ENCODE peak calls at places on chromosomes 16 and 17, in ten cellular contexts. One of them, this sample, is unnamed.

GRCh38 chr16:52434224-52434623 is 112.7 kb downstream of the TOX3 start:
- DNase-seq in lower leg skin: no peak
- DNase-seq in bronchial epithelial cell: no peak
- DNase-seq in adipocyte: no peak
- DNase-seq in NT2/D1: no peak
- DNase-seq in left ventricle myocardium inferior: no peak
- DNase-seq in lung: no peak
- DNase-seq in H1: no peak
- DNase-seq in A549: no peak
- DNase-seq in dorsolateral prefrontal cortex: no peak
- DNase-seq in this sample: no peak

GRCh38 chr16:87550510-87550961 is 51.8 kb upstream of the JPH3 start:
- DNase-seq in lower leg skin: peak
- DNase-seq in bronchial epithelial cell: no peak
- DNase-seq in adipocyte: peak
- DNase-seq in NT2/D1: no peak
- DNase-seq in left ventricle myocardium inferior: peak
- DNase-seq in lung: no peak
- DNase-seq in H1: no peak
- DNase-seq in A549: peak
- DNase-seq in dorsolateral prefrontal cortex: peak
- DNase-seq in this sample: peak

GRCh38 chr17:36600936-36601302 is 464 bp upstream of the MRM1 start:
- DNase-seq in lower leg skin: no peak
- DNase-seq in bronchial epithelial cell: no peak
- DNase-seq in adipocyte: no peak
- DNase-seq in NT2/D1: peak
- DNase-seq in left ventricle myocardium inferior: no peak
- DNase-seq in lung: no peak
- DNase-seq in H1: no peak
- DNase-seq in A549: peak
- DNase-seq in dorsolateral prefrontal cortex: no peak
- DNase-seq in this sample: no peak

GRCh38 chr17:3594056-3594810 is 15.0 kb downstream of the TRPV1 start:
- DNase-seq in lower leg skin: no peak
- DNase-seq in bronchial epithelial cell: peak
- DNase-seq in adipocyte: peak
- DNase-seq in NT2/D1: no peak
- DNase-seq in left ventricle myocardium inferior: peak
- DNase-seq in lung: no peak
- DNase-seq in H1: no peak
- DNase-seq in A549: no peak
- DNase-seq in dorsolateral prefrontal cortex: peak
- DNase-seq in this sample: no peak

GRCh38 chr17:63435681-63436522 is 10.2 kb downstream of the CYB561 start:
- DNase-seq in lower leg skin: no peak
- DNase-seq in bronchial epithelial cell: peak
- DNase-seq in adipocyte: no peak
- DNase-seq in NT2/D1: no peak
- DNase-seq in left ventricle myocardium inferior: no peak
- DNase-seq in lung: no peak
- DNase-seq in H1: no peak
- DNase-seq in A549: no peak
- DNase-seq in dorsolateral prefrontal cortex: no peak
- DNase-seq in this sample: peak

GRCh38 chr16:15887283-15887682 is 1.1 kb downstream of the CEP20 start:
- DNase-seq in lower leg skin: peak
- DNase-seq in bronchial epithelial cell: no peak
- DNase-seq in adipocyte: no peak
- DNase-seq in NT2/D1: no peak
- DNase-seq in left ventricle myocardium inferior: no peak
- DNase-seq in lung: no peak
- DNase-seq in H1: no peak
- DNase-seq in A549: no peak
- DNase-seq in dorsolateral prefrontal cortex: no peak
- DNase-seq in this sample: no peak

GRCh38 chr17:75460295-75460694 is 3.9 kb downstream of the TMEM94 start:
- DNase-seq in lower leg skin: no peak
- DNase-seq in bronchial epithelial cell: no peak
- DNase-seq in adipocyte: peak
- DNase-seq in NT2/D1: no peak
- DNase-seq in left ventricle myocardium inferior: no peak
- DNase-seq in lung: no peak
- DNase-seq in H1: no peak
- DNase-seq in A549: no peak
- DNase-seq in dorsolateral prefrontal cortex: no peak
- DNase-seq in this sample: no peak

GRCh38 chr16:59356709-59357108 is 622.6 kb upstream of the GOT2 start:
- DNase-seq in lower leg skin: no peak
- DNase-seq in bronchial epithelial cell: no peak
- DNase-seq in adipocyte: no peak
- DNase-seq in NT2/D1: no peak
- DNase-seq in left ventricle myocardium inferior: no peak
- DNase-seq in lung: no peak
- DNase-seq in H1: no peak
- DNase-seq in A549: peak
- DNase-seq in dorsolateral prefrontal cortex: no peak
- DNase-seq in this sample: no peak

GRCh38 chr16:79805621-79806020 is 205.1 kb upstream of the MAF start:
- DNase-seq in lower leg skin: no peak
- DNase-seq in bronchial epithelial cell: no peak
- DNase-seq in adipocyte: no peak
- DNase-seq in NT2/D1: peak
- DNase-seq in left ventricle myocardium inferior: no peak
- DNase-seq in lung: no peak
- DNase-seq in H1: no peak
- DNase-seq in A549: no peak
- DNase-seq in dorsolateral prefrontal cortex: no peak
- DNase-seq in this sample: no peak

GRCh38 chr16:2150418-2151187 is 2.2 kb downstream of the RAB26 start:
- DNase-seq in lower leg skin: no peak
- DNase-seq in bronchial epithelial cell: peak
- DNase-seq in adipocyte: no peak
- DNase-seq in NT2/D1: peak
- DNase-seq in left ventricle myocardium inferior: no peak
- DNase-seq in lung: no peak
- DNase-seq in H1: peak
- DNase-seq in A549: peak
- DNase-seq in dorsolateral prefrontal cortex: no peak
- DNase-seq in this sample: peak

GRCh38 chr16:68744744-68745280 is 7.7 kb downstream of the CDH1 start:
- DNase-seq in lower leg skin: no peak
- DNase-seq in bronchial epithelial cell: peak
- DNase-seq in adipocyte: peak
- DNase-seq in NT2/D1: no peak
- DNase-seq in left ventricle myocardium inferior: no peak
- DNase-seq in lung: peak
- DNase-seq in H1: no peak
- DNase-seq in A549: peak
- DNase-seq in dorsolateral prefrontal cortex: no peak
- DNase-seq in this sample: peak

GRCh38 chr16:3587547-3588110 is 10.4 kb upstream of the NLRC3 start:
- DNase-seq in lower leg skin: no peak
- DNase-seq in bronchial epithelial cell: no peak
- DNase-seq in adipocyte: no peak
- DNase-seq in NT2/D1: no peak
- DNase-seq in left ventricle myocardium inferior: no peak
- DNase-seq in lung: no peak
- DNase-seq in H1: no peak
- DNase-seq in A549: no peak
- DNase-seq in dorsolateral prefrontal cortex: no peak
- DNase-seq in this sample: no peak

GRCh38 chr17:32111141-32111771 is 31.0 kb upstream of the RHOT1 start:
- DNase-seq in lower leg skin: no peak
- DNase-seq in bronchial epithelial cell: peak
- DNase-seq in adipocyte: peak
- DNase-seq in NT2/D1: no peak
- DNase-seq in left ventricle myocardium inferior: peak
- DNase-seq in lung: peak
- DNase-seq in H1: peak
- DNase-seq in A549: peak
- DNase-seq in dorsolateral prefrontal cortex: peak
- DNase-seq in this sample: peak

GRCh38 chr17:1645207-1646171 is at the start of gene SCARF1:
- DNase-seq in lower leg skin: no peak
- DNase-seq in bronchial epithelial cell: no peak
- DNase-seq in adipocyte: no peak
- DNase-seq in NT2/D1: no peak
- DNase-seq in left ventricle myocardium inferior: peak
- DNase-seq in lung: no peak
- DNase-seq in H1: no peak
- DNase-seq in A549: no peak
- DNase-seq in dorsolateral prefrontal cortex: no peak
- DNase-seq in this sample: no peak
- H3K4me3 ChIP-seq in lower leg skin: peak
- H3K4me3 ChIP-seq in bronchial epithelial cell: no peak
- H3K4me3 ChIP-seq in adipocyte: no peak
- H3K4me3 ChIP-seq in NT2/D1: no peak
- H3K4me3 ChIP-seq in left ventricle myocardium inferior: peak
- H3K4me3 ChIP-seq in lung: peak
- H3K4me3 ChIP-seq in H1: no peak
- H3K4me3 ChIP-seq in A549: no peak
- H3K4me3 ChIP-seq in dorsolateral prefrontal cortex: peak
- H3K4me3 ChIP-seq in this sample: no peak

DNA sequence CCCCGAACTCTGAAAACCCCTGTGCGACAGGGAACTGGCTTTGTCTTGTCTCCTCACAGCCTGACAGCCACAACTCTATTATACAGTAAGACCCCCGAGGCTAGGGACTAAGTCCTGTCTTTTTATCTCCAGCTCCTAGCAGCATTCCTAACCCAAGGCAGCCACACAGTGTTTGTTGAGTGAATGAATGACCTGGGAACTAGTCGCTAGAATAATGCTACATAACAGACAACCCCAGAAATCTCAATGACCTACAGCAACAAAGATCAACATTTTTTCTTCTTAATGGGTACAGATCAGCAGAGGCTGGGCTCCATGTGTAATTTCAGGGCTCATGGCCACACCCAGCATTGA is 71.4 kb upstream of the TNRC6C start:
- DNase-seq in lower leg skin: no peak
- DNase-seq in bronchial epithelial cell: no peak
- DNase-seq in adipocyte: no peak
- DNase-seq in NT2/D1: no peak
- DNase-seq in left ventricle myocardium inferior: no peak
- DNase-seq in lung: no peak
- DNase-seq in H1: no peak
- DNase-seq in A549: no peak
- DNase-seq in dorsolateral prefrontal cortex: no peak
- DNase-seq in this sample: no peak
- H3K4me3 ChIP-seq in lower leg skin: no peak
- H3K4me3 ChIP-seq in bronchial epithelial cell: no peak
- H3K4me3 ChIP-seq in adipocyte: peak
- H3K4me3 ChIP-seq in NT2/D1: peak
- H3K4me3 ChIP-seq in left ventricle myocardium inferior: peak
- H3K4me3 ChIP-seq in lung: no peak
- H3K4me3 ChIP-seq in H1: peak
- H3K4me3 ChIP-seq in A549: peak
- H3K4me3 ChIP-seq in dorsolateral prefrontal cortex: peak
- H3K4me3 ChIP-seq in this sample: no peak

GRCh38 chr16:27429981-27430441 is 28.0 kb downstream of the IL21R start:
- DNase-seq in lower leg skin: peak
- DNase-seq in bronchial epithelial cell: no peak
- DNase-seq in adipocyte: no peak
- DNase-seq in NT2/D1: no peak
- DNase-seq in left ventricle myocardium inferior: no peak
- DNase-seq in lung: peak
- DNase-seq in H1: no peak
- DNase-seq in A549: no peak
- DNase-seq in dorsolateral prefrontal cortex: no peak
- DNase-seq in this sample: no peak

GRCh38 chr16:27432600-27432957 is 30.6 kb downstream of the IL21R start:
- DNase-seq in lower leg skin: no peak
- DNase-seq in bronchial epithelial cell: peak
- DNase-seq in adipocyte: peak
- DNase-seq in NT2/D1: no peak
- DNase-seq in left ventricle myocardium inferior: no peak
- DNase-seq in lung: peak
- DNase-seq in H1: no peak
- DNase-seq in A549: no peak
- DNase-seq in dorsolateral prefrontal cortex: no peak
- DNase-seq in this sample: no peak

GRCh38 chr16:27431773-27432599 is 30.0 kb downstream of the IL21R start:
- DNase-seq in lower leg skin: peak
- DNase-seq in bronchial epithelial cell: peak
- DNase-seq in adipocyte: no peak
- DNase-seq in NT2/D1: no peak
- DNase-seq in left ventricle myocardium inferior: no peak
- DNase-seq in lung: peak
- DNase-seq in H1: no peak
- DNase-seq in A549: no peak
- DNase-seq in dorsolateral prefrontal cortex: no peak
- DNase-seq in this sample: no peak

GRCh38 chr16:27430512-27430911 is 28.5 kb downstream of the IL21R start:
- DNase-seq in lower leg skin: peak
- DNase-seq in bronchial epithelial cell: no peak
- DNase-seq in adipocyte: no peak
- DNase-seq in NT2/D1: no peak
- DNase-seq in left ventricle myocardium inferior: no peak
- DNase-seq in lung: no peak
- DNase-seq in H1: no peak
- DNase-seq in A549: no peak
- DNase-seq in dorsolateral prefrontal cortex: no peak
- DNase-seq in this sample: no peak

GRCh38 chr16:27430923-27431484 is 29.0 kb downstream of the IL21R start:
- DNase-seq in lower leg skin: peak
- DNase-seq in bronchial epithelial cell: no peak
- DNase-seq in adipocyte: no peak
- DNase-seq in NT2/D1: no peak
- DNase-seq in left ventricle myocardium inferior: no peak
- DNase-seq in lung: peak
- DNase-seq in H1: no peak
- DNase-seq in A549: no peak
- DNase-seq in dorsolateral prefrontal cortex: no peak
- DNase-seq in this sample: no peak
- H3K4me3 ChIP-seq in lower leg skin: no peak
- H3K4me3 ChIP-seq in bronchial epithelial cell: no peak
- H3K4me3 ChIP-seq in adipocyte: no peak
- H3K4me3 ChIP-seq in NT2/D1: no peak
- H3K4me3 ChIP-seq in left ventricle myocardium inferior: no peak
- H3K4me3 ChIP-seq in lung: no peak
- H3K4me3 ChIP-seq in H1: no peak
- H3K4me3 ChIP-seq in A549: no peak
- H3K4me3 ChIP-seq in dorsolateral prefrontal cortex: no peak
- H3K4me3 ChIP-seq in this sample: no peak

DNA sequence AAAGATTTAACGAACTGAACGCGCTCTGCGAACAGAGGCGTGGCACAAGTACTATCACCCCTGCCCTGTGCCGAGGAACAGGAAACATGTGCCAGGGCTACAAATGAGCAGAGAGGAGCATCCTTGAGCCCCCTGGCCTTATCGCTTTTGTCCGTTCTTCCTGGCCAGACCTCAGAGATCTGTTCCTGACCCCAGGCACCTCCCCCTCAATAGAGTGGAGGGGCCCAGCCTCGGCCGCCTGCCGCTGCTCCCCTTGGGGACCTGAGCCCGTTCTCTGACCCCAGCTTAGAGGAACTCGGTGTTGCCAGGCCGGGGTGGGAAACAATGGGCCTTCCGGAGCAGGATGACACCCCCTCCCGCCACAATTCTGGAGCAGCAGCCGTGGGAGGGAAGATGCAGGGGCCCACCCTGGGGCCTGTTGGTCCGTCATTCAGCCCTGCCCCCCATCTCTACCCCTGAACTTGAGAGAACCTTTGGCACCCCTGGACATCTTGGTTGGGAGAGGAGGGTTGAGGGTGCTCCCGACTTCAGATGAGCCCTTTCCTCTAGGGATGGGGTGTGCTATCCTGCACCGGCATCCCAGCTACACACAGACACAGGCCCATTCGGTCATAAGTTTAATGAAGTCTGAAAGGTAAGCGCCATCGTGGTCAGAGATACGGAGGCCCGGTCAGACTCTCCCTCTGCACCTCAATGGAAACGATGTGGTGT is 1.1 kb downstream of the NAA38 start:
- DNase-seq in lower leg skin: peak
- DNase-seq in bronchial epithelial cell: no peak
- DNase-seq in adipocyte: peak
- DNase-seq in NT2/D1: no peak
- DNase-seq in left ventricle myocardium inferior: peak
- DNase-seq in lung: no peak
- DNase-seq in H1: no peak
- DNase-seq in A549: no peak
- DNase-seq in dorsolateral prefrontal cortex: no peak
- DNase-seq in this sample: peak
- H3K4me3 ChIP-seq in lower leg skin: peak
- H3K4me3 ChIP-seq in bronchial epithelial cell: peak
- H3K4me3 ChIP-seq in adipocyte: peak
- H3K4me3 ChIP-seq in NT2/D1: peak
- H3K4me3 ChIP-seq in left ventricle myocardium inferior: peak
- H3K4me3 ChIP-seq in lung: peak
- H3K4me3 ChIP-seq in H1: peak
- H3K4me3 ChIP-seq in A549: peak
- H3K4me3 ChIP-seq in dorsolateral prefrontal cortex: peak
- H3K4me3 ChIP-seq in this sample: peak

This sample was measured in transverse colon.